ENCODE peak calls at places on chromosomes 6 and 20, in five cellular contexts. One of them, this sample, is unnamed.

GRCh38 chr6:164258421-164258820 is 843.9 kb downstream of the QKI start:
- DNase-seq in neuronal stem cell: no peak
- DNase-seq in GM23338: no peak
- DNase-seq in Panc1: no peak
- DNase-seq in sigmoid colon: no peak
- DNase-seq in this sample: no peak

GRCh38 chr6:56246941-56247653 is at the start of gene COL21A1:
- DNase-seq in GM23338: peak; percentile 94
- DNase-seq in neuronal stem cell: peak; percentile 52
- DNase-seq in Panc1: no peak
- DNase-seq in sigmoid colon: peak; percentile 81
- DNase-seq in this sample: peak; percentile 65

GRCh38 chr6:95742895-95743294 is 165.6 kb downstream of the MANEA start:
- DNase-seq in Panc1: no peak
- DNase-seq in GM23338: no peak
- DNase-seq in sigmoid colon: no peak
- DNase-seq in neuronal stem cell: no peak
- DNase-seq in this sample: no peak

GRCh38 chr20:237479-237878 is 10.4 kb downstream of the DEFB129 start:
- DNase-seq in GM23338: no peak
- DNase-seq in sigmoid colon: no peak
- DNase-seq in Panc1: no peak
- DNase-seq in neuronal stem cell: no peak
- DNase-seq in this sample: peak; percentile 65

GRCh38 chr6:33877982-33878381 is 74.2 kb upstream of the MLN start:
- DNase-seq in sigmoid colon: no peak
- DNase-seq in GM23338: no peak
- DNase-seq in neuronal stem cell: no peak
- DNase-seq in Panc1: no peak
- DNase-seq in this sample: no peak

GRCh38 chr20:51059862-51060261 is 37.0 kb upstream of the KCNG1 start:
- DNase-seq in sigmoid colon: no peak
- DNase-seq in Panc1: no peak
- DNase-seq in neuronal stem cell: no peak
- DNase-seq in GM23338: no peak
- DNase-seq in this sample: no peak

GRCh38 chr6:90483116-90483839 is 103.6 kb downstream of the MAP3K7 start:
- DNase-seq in sigmoid colon: no peak
- DNase-seq in neuronal stem cell: no peak
- DNase-seq in Panc1: no peak
- DNase-seq in GM23338: no peak
- DNase-seq in this sample: no peak

GRCh38 chr6:106324726-106325335 is 729 bp downstream of the ATG5 start:
- DNase-seq in GM23338: no peak
- DNase-seq in neuronal stem cell: no peak
- DNase-seq in Panc1: no peak
- DNase-seq in sigmoid colon: no peak
- DNase-seq in this sample: no peak

GRCh38 chr6:36352477-36353157 is 15.9 kb upstream of the BNIP5 start:
- DNase-seq in sigmoid colon: no peak
- DNase-seq in GM23338: no peak
- DNase-seq in neuronal stem cell: no peak
- DNase-seq in Panc1: no peak
- DNase-seq in this sample: no peak

GRCh38 chr6:105759946-105760345 is 326.2 kb upstream of the PRDM1 start:
- DNase-seq in Panc1: no peak
- DNase-seq in neuronal stem cell: no peak
- DNase-seq in GM23338: no peak
- DNase-seq in sigmoid colon: no peak
- DNase-seq in this sample: no peak

GRCh38 chr6:34240329-34241248 is 3.9 kb downstream of the HMGA1 start:
- DNase-seq in neuronal stem cell: no peak
- DNase-seq in sigmoid colon: peak; percentile 56
- DNase-seq in Panc1: no peak
- DNase-seq in GM23338: no peak
- DNase-seq in this sample: peak; percentile 51

GRCh38 chr6:148329568-148330299 is 12.9 kb upstream of the SASH1 start:
- DNase-seq in neuronal stem cell: no peak
- DNase-seq in GM23338: no peak
- DNase-seq in Panc1: no peak
- DNase-seq in sigmoid colon: no peak
- DNase-seq in this sample: no peak

GRCh38 chr20:58182521-58183140 is 45.8 kb downstream of the ANKRD60 start:
- DNase-seq in Panc1: no peak
- DNase-seq in neuronal stem cell: no peak
- DNase-seq in sigmoid colon: no peak
- DNase-seq in GM23338: no peak
- DNase-seq in this sample: no peak

GRCh38 chr6:138454976-138455706 is 44.2 kb downstream of the NHSL1 start:
- DNase-seq in GM23338: no peak
- DNase-seq in sigmoid colon: no peak
- DNase-seq in Panc1: no peak
- DNase-seq in neuronal stem cell: no peak
- DNase-seq in this sample: peak; percentile 81

GRCh38 chr6:29976253-29976587 is 33.9 kb downstream of the HLA-A start:
- DNase-seq in neuronal stem cell: no peak
- DNase-seq in GM23338: no peak
- DNase-seq in sigmoid colon: no peak
- DNase-seq in Panc1: no peak
- DNase-seq in this sample: no peak

GRCh38 chr6:108576724-108577123 is 16.0 kb downstream of the FOXO3 start:
- DNase-seq in Panc1: no peak
- DNase-seq in neuronal stem cell: no peak
- DNase-seq in sigmoid colon: no peak
- DNase-seq in GM23338: no peak
- DNase-seq in this sample: no peak

GRCh38 chr6:108575905-108576494 is 15.3 kb downstream of the FOXO3 start:
- DNase-seq in sigmoid colon: no peak
- DNase-seq in Panc1: no peak
- DNase-seq in GM23338: no peak
- DNase-seq in neuronal stem cell: no peak
- DNase-seq in this sample: no peak

GRCh38 chr6:108580645-108581044 is 19.9 kb downstream of the FOXO3 start:
- DNase-seq in sigmoid colon: no peak
- DNase-seq in Panc1: no peak
- DNase-seq in GM23338: no peak
- DNase-seq in neuronal stem cell: no peak
- DNase-seq in this sample: no peak

GRCh38 chr6:108578595-108579038 is 17.9 kb downstream of the FOXO3 start:
- DNase-seq in sigmoid colon: no peak
- DNase-seq in Panc1: no peak
- DNase-seq in neuronal stem cell: no peak
- DNase-seq in GM23338: no peak
- DNase-seq in this sample: no peak

GRCh38 chr6:108578166-108578565 is 17.4 kb downstream of the FOXO3 start:
- DNase-seq in neuronal stem cell: no peak
- DNase-seq in Panc1: no peak
- DNase-seq in sigmoid colon: no peak
- DNase-seq in GM23338: no peak
- DNase-seq in this sample: no peak
- H3K4me1 ChIP-seq in neuronal stem cell: peaks cover 13% of the 10 kb centered on the region
- H3K4me1 ChIP-seq in Panc1: peaks cover 13% of the 10 kb centered on the region
- H3K4me1 ChIP-seq in sigmoid colon: no peaks in the 10 kb centered on the region
- H3K4me1 ChIP-seq in GM23338: peaks cover 19% of the 10 kb centered on the region
- H3K4me1 ChIP-seq in this sample: peaks cover 78% of the 10 kb centered on the region

GRCh38 chr6:135086414-135086764 is 31.8 kb upstream of the HBS1L start:
- DNase-seq in neuronal stem cell: no peak
- DNase-seq in sigmoid colon: no peak
- DNase-seq in Panc1: no peak
- DNase-seq in GM23338: no peak
- DNase-seq in this sample: no peak

GRCh38 chr6:135083992-135084915 is 29.6 kb upstream of the HBS1L start:
- DNase-seq in Panc1: no peak
- DNase-seq in sigmoid colon: no peak
- DNase-seq in neuronal stem cell: no peak
- DNase-seq in GM23338: no peak
- DNase-seq in this sample: no peak

GRCh38 chr6:135084916-135085269 is 30.3 kb upstream of the HBS1L start:
- DNase-seq in Panc1: no peak
- DNase-seq in GM23338: no peak
- DNase-seq in sigmoid colon: no peak
- DNase-seq in neuronal stem cell: no peak
- DNase-seq in this sample: no peak

GRCh38 chr6:135087403-135087802 is 32.8 kb upstream of the HBS1L start:
- DNase-seq in GM23338: peak; percentile 60
- DNase-seq in Panc1: no peak
- DNase-seq in sigmoid colon: no peak
- DNase-seq in neuronal stem cell: no peak
- DNase-seq in this sample: no peak

GRCh38 chr6:135085700-135086413 is 31.2 kb upstream of the HBS1L start:
- DNase-seq in neuronal stem cell: no peak
- DNase-seq in GM23338: no peak
- DNase-seq in sigmoid colon: no peak
- DNase-seq in Panc1: no peak
- DNase-seq in this sample: no peak
- H3K4me1 ChIP-seq in neuronal stem cell: no peaks in the 10 kb centered on the region
- H3K4me1 ChIP-seq in GM23338: peaks cover 4% of the 10 kb centered on the region
- H3K4me1 ChIP-seq in sigmoid colon: no peaks in the 10 kb centered on the region
- H3K4me1 ChIP-seq in Panc1: no peaks in the 10 kb centered on the region
- H3K4me1 ChIP-seq in this sample: no peaks in the 10 kb centered on the region

GRCh38 chr20:62243906-62244515 is 5.7 kb downstream of the OSBPL2 start:
- DNase-seq in Panc1: no peak
- DNase-seq in GM23338: no peak
- DNase-seq in neuronal stem cell: no peak
- DNase-seq in sigmoid colon: no peak
- DNase-seq in this sample: no peak
- H3K4me1 ChIP-seq in Panc1: no peaks in the 10 kb centered on the region
- H3K4me1 ChIP-seq in GM23338: peaks cover 5% of the 10 kb centered on the region
- H3K4me1 ChIP-seq in neuronal stem cell: peaks cover 4% of the 10 kb centered on the region
- H3K4me1 ChIP-seq in sigmoid colon: no peaks in the 10 kb centered on the region
- H3K4me1 ChIP-seq in this sample: peaks cover 25% of the 10 kb centered on the region

GRCh38 chr6:41718828-41719227 is 16.6 kb downstream of the TFEB start:
- DNase-seq in sigmoid colon: no peak
- DNase-seq in GM23338: no peak
- DNase-seq in neuronal stem cell: no peak
- DNase-seq in Panc1: no peak
- DNase-seq in this sample: no peak
- H3K4me1 ChIP-seq in sigmoid colon: no peaks in the 10 kb centered on the region
- H3K4me1 ChIP-seq in GM23338: peaks cover 7% of the 10 kb centered on the region
- H3K4me1 ChIP-seq in neuronal stem cell: no peaks in the 10 kb centered on the region
- H3K4me1 ChIP-seq in Panc1: peaks cover 22% of the 10 kb centered on the region
- H3K4me1 ChIP-seq in this sample: peaks cover 38% of the 10 kb centered on the region

GRCh38 chr6:32844839-32845372 is 1.1 kb upstream of the PSMB8 start:
- DNase-seq in neuronal stem cell: no peak
- DNase-seq in GM23338: no peak
- DNase-seq in Panc1: no peak
- DNase-seq in sigmoid colon: no peak
- DNase-seq in this sample: no peak

GRCh38 chr6:32847004-32847403 is 3.2 kb upstream of the PSMB8 start:
- DNase-seq in Panc1: no peak
- DNase-seq in GM23338: no peak
- DNase-seq in sigmoid colon: no peak
- DNase-seq in neuronal stem cell: no peak
- DNase-seq in this sample: no peak

GRCh38 chr6:32849126-32849525 is 4.4 kb downstream of the TAP1 start:
- DNase-seq in neuronal stem cell: no peak
- DNase-seq in Panc1: no peak
- DNase-seq in sigmoid colon: no peak
- DNase-seq in GM23338: no peak
- DNase-seq in this sample: no peak

GRCh38 chr6:32845381-32845884 is 1.6 kb upstream of the PSMB8 start:
- DNase-seq in sigmoid colon: peak; percentile 57
- DNase-seq in Panc1: no peak
- DNase-seq in GM23338: no peak
- DNase-seq in neuronal stem cell: no peak
- DNase-seq in this sample: no peak

GRCh38 chr6:32847795-32848194 is 3.9 kb upstream of the PSMB8 start:
- DNase-seq in Panc1: no peak
- DNase-seq in GM23338: no peak
- DNase-seq in sigmoid colon: peak; percentile 34
- DNase-seq in neuronal stem cell: no peak
- DNase-seq in this sample: no peak
- H3K4me1 ChIP-seq in Panc1: peaks cover 11% of the 10 kb centered on the region
- H3K4me1 ChIP-seq in GM23338: peaks cover 12% of the 10 kb centered on the region
- H3K4me1 ChIP-seq in sigmoid colon: no peaks in the 10 kb centered on the region
- H3K4me1 ChIP-seq in neuronal stem cell: peaks cover 4% of the 10 kb centered on the region
- H3K4me1 ChIP-seq in this sample: peaks cover 50% of the 10 kb centered on the region